ENCODE peak calls at places on chromosomes 4 and X, in seven cellular contexts. One of them, this sample, is unnamed.
A peak's percentile ranks its signal among the peaks of the same experiment; 100 is the strongest.

GRCh38 chr4:128513664-128514484 is 226.3 kb upstream of the PGRMC2 start:
- DNase-seq in HCEC 1CT: no peak
- DNase-seq in H9: no peak
- DNase-seq in GF-D8: no peak
- DNase-seq in NCI-H774: no peak
- DNase-seq in hypothalamus: no peak
- DNase-seq in AG09319: peak; percentile 20
- DNase-seq in this sample: no peak

GRCh38 chr4:164204434-164204833 is 549.5 kb upstream of the SMIM31 start:
- DNase-seq in HCEC 1CT: peak; percentile 0
- DNase-seq in H9: no peak
- DNase-seq in GF-D8: no peak
- DNase-seq in NCI-H774: no peak
- DNase-seq in hypothalamus: no peak
- DNase-seq in AG09319: no peak
- DNase-seq in this sample: no peak

GRCh38 chrX:68261060-68261672 is 172.1 kb downstream of the OPHN1 start:
- DNase-seq in HCEC 1CT: peak; percentile 34
- DNase-seq in H9: no peak
- DNase-seq in GF-D8: no peak
- DNase-seq in NCI-H774: no peak
- DNase-seq in hypothalamus: peak; percentile 3
- DNase-seq in AG09319: no peak
- DNase-seq in this sample: no peak

GRCh38 chr4:83320548-83320947 is 14.1 kb downstream of the HPSE start:
- DNase-seq in HCEC 1CT: peak; percentile 57
- DNase-seq in H9: no peak
- DNase-seq in GF-D8: peak; percentile 62
- DNase-seq in NCI-H774: no peak
- DNase-seq in hypothalamus: peak; percentile 32
- DNase-seq in AG09319: no peak
- DNase-seq in this sample: peak; percentile 31

GRCh38 chr4:55445921-55446577 is 50.3 kb downstream of the TMEM165 start:
- DNase-seq in HCEC 1CT: peak; percentile 81
- DNase-seq in H9: no peak
- DNase-seq in GF-D8: no peak
- DNase-seq in NCI-H774: no peak
- DNase-seq in hypothalamus: no peak
- DNase-seq in AG09319: no peak
- DNase-seq in this sample: peak; percentile 59

GRCh38 chr4:87117730-87118075 is 102.7 kb downstream of the KLHL8 start:
- DNase-seq in HCEC 1CT: no peak
- DNase-seq in H9: no peak
- DNase-seq in GF-D8: no peak
- DNase-seq in NCI-H774: no peak
- DNase-seq in hypothalamus: no peak
- DNase-seq in AG09319: no peak
- DNase-seq in this sample: no peak

GRCh38 chr4:41757521-41758156 is 9.1 kb upstream of the PHOX2B start:
- DNase-seq in HCEC 1CT: peak; percentile 10
- DNase-seq in H9: peak; percentile 32
- DNase-seq in GF-D8: no peak
- DNase-seq in NCI-H774: no peak
- DNase-seq in hypothalamus: no peak
- DNase-seq in AG09319: no peak
- DNase-seq in this sample: no peak

GRCh38 chrX:153885968-153886903 is at the start of gene L1CAM:
- DNase-seq in HCEC 1CT: no peak
- DNase-seq in H9: peak; percentile 58
- DNase-seq in GF-D8: no peak
- DNase-seq in NCI-H774: peak; percentile 27
- DNase-seq in hypothalamus: no peak
- DNase-seq in AG09319: no peak
- DNase-seq in this sample: no peak

GRCh38 chr4:134470544-134470943 is 269.0 kb upstream of the PABPC4L start:
- DNase-seq in HCEC 1CT: no peak
- DNase-seq in H9: peak; percentile 46
- DNase-seq in GF-D8: no peak
- DNase-seq in NCI-H774: no peak
- DNase-seq in hypothalamus: no peak
- DNase-seq in AG09319: no peak
- DNase-seq in this sample: no peak

GRCh38 chr4:40327340-40327739 is 7.8 kb upstream of the CHRNA9 start:
- DNase-seq in HCEC 1CT: no peak
- DNase-seq in H9: no peak
- DNase-seq in GF-D8: peak; percentile 88
- DNase-seq in NCI-H774: no peak
- DNase-seq in hypothalamus: no peak
- DNase-seq in AG09319: no peak
- DNase-seq in this sample: no peak

GRCh38 chr4:183987529-183987946 is 82.4 kb downstream of the STOX2 start:
- DNase-seq in HCEC 1CT: peak; percentile 5
- DNase-seq in H9: peak; percentile 65
- DNase-seq in GF-D8: no peak
- DNase-seq in NCI-H774: peak; percentile 0
- DNase-seq in hypothalamus: peak; percentile 73
- DNase-seq in AG09319: no peak
- DNase-seq in this sample: peak; percentile 28

GRCh38 chrX:330726-331144 is 12.1 kb upstream of the GTPBP6 start:
- DNase-seq in HCEC 1CT: no peak
- DNase-seq in H9: no peak
- DNase-seq in GF-D8: no peak
- DNase-seq in NCI-H774: no peak
- DNase-seq in hypothalamus: no peak
- DNase-seq in AG09319: no peak
- DNase-seq in this sample: no peak

GRCh38 chrX:40261955-40262596 is 164.3 kb upstream of the BCOR start:
- DNase-seq in HCEC 1CT: no peak
- DNase-seq in H9: no peak
- DNase-seq in GF-D8: no peak
- DNase-seq in NCI-H774: no peak
- DNase-seq in hypothalamus: no peak
- DNase-seq in AG09319: no peak
- DNase-seq in this sample: no peak

GRCh38 chr4:53716471-53717063 is 125.3 kb upstream of the LNX1 start:
- DNase-seq in HCEC 1CT: no peak
- DNase-seq in H9: no peak
- DNase-seq in GF-D8: no peak
- DNase-seq in NCI-H774: no peak
- DNase-seq in hypothalamus: no peak
- DNase-seq in AG09319: no peak
- DNase-seq in this sample: no peak

This sample was measured in GM04504.